ENCODE peak calls at places on chromosomes 16 and 17, in nine cellular contexts. One of them, this sample, is unnamed. For H3K36me3, the result is how much of the 10 kb centered on the place peaks cover.

GRCh38 chr17:62757518-62757951 is 50.6 kb downstream of the MARCHF10 start:
- DNase-seq in heart right ventricle: no peak
- DNase-seq in naive thymus-derived CD4-positive, alpha-beta T cell: no peak
- DNase-seq in lung: no peak
- DNase-seq in heart left ventricle: no peak
- DNase-seq in neuronal stem cell: no peak
- DNase-seq in body of pancreas: no peak
- DNase-seq in mammary epithelial cell: no peak
- DNase-seq in ovary: no peak
- DNase-seq in this sample: no peak

GRCh38 chr16:56929639-56930038 is 2.3 kb upstream of the HERPUD1 start:
- DNase-seq in heart left ventricle: no peak
- DNase-seq in mammary epithelial cell: no peak
- DNase-seq in neuronal stem cell: no peak
- DNase-seq in heart right ventricle: no peak
- DNase-seq in body of pancreas: no peak
- DNase-seq in lung: no peak
- DNase-seq in ovary: peak
- DNase-seq in naive thymus-derived CD4-positive, alpha-beta T cell: no peak
- DNase-seq in this sample: no peak

GRCh38 chr16:21663889-21664647 is at the start of gene OTOA:
- DNase-seq in heart right ventricle: no peak
- DNase-seq in mammary epithelial cell: no peak
- DNase-seq in heart left ventricle: no peak
- DNase-seq in body of pancreas: no peak
- DNase-seq in neuronal stem cell: no peak
- DNase-seq in naive thymus-derived CD4-positive, alpha-beta T cell: peak
- DNase-seq in lung: no peak
- DNase-seq in ovary: peak
- DNase-seq in this sample: no peak

GRCh38 chr17:77619326-77619725 is 339.2 kb upstream of the TNRC6C start:
- DNase-seq in naive thymus-derived CD4-positive, alpha-beta T cell: no peak
- DNase-seq in heart right ventricle: no peak
- DNase-seq in heart left ventricle: no peak
- DNase-seq in lung: no peak
- DNase-seq in body of pancreas: no peak
- DNase-seq in mammary epithelial cell: no peak
- DNase-seq in neuronal stem cell: no peak
- DNase-seq in ovary: no peak
- DNase-seq in this sample: no peak

GRCh38 chr17:37458805-37459204 is 30.9 kb upstream of the DUSP14 start:
- DNase-seq in ovary: no peak
- DNase-seq in heart right ventricle: no peak
- DNase-seq in neuronal stem cell: no peak
- DNase-seq in naive thymus-derived CD4-positive, alpha-beta T cell: no peak
- DNase-seq in body of pancreas: no peak
- DNase-seq in heart left ventricle: no peak
- DNase-seq in lung: no peak
- DNase-seq in mammary epithelial cell: peak
- DNase-seq in this sample: no peak

GRCh38 chr17:78488867-78489634 is 88.1 kb downstream of the DNAH17 start:
- DNase-seq in lung: no peak
- DNase-seq in neuronal stem cell: no peak
- DNase-seq in naive thymus-derived CD4-positive, alpha-beta T cell: no peak
- DNase-seq in heart left ventricle: no peak
- DNase-seq in body of pancreas: no peak
- DNase-seq in mammary epithelial cell: no peak
- DNase-seq in heart right ventricle: no peak
- DNase-seq in ovary: no peak
- DNase-seq in this sample: no peak

GRCh38 chr17:11705111-11705510 is 106.8 kb downstream of the DNAH9 start:
- DNase-seq in mammary epithelial cell: no peak
- DNase-seq in heart left ventricle: no peak
- DNase-seq in heart right ventricle: no peak
- DNase-seq in body of pancreas: peak
- DNase-seq in ovary: no peak
- DNase-seq in lung: no peak
- DNase-seq in neuronal stem cell: no peak
- DNase-seq in naive thymus-derived CD4-positive, alpha-beta T cell: no peak
- DNase-seq in this sample: no peak

GRCh38 chr16:68332411-68333121 is 21.7 kb downstream of the PRMT7 start:
- DNase-seq in lung: peak
- DNase-seq in heart left ventricle: no peak
- DNase-seq in body of pancreas: peak
- DNase-seq in neuronal stem cell: no peak
- DNase-seq in mammary epithelial cell: no peak
- DNase-seq in ovary: no peak
- DNase-seq in heart right ventricle: no peak
- DNase-seq in naive thymus-derived CD4-positive, alpha-beta T cell: peak
- DNase-seq in this sample: peak

GRCh38 chr17:82822281-82822680 is 17.5 kb downstream of the ZNF750 start:
- DNase-seq in body of pancreas: no peak
- DNase-seq in neuronal stem cell: no peak
- DNase-seq in mammary epithelial cell: no peak
- DNase-seq in lung: no peak
- DNase-seq in ovary: peak
- DNase-seq in naive thymus-derived CD4-positive, alpha-beta T cell: no peak
- DNase-seq in heart right ventricle: no peak
- DNase-seq in heart left ventricle: peak
- DNase-seq in this sample: peak

GRCh38 chr16:67256701-67257230 is 8.0 kb downstream of the SLC9A5 start:
- DNase-seq in heart left ventricle: no peak
- DNase-seq in naive thymus-derived CD4-positive, alpha-beta T cell: no peak
- DNase-seq in lung: no peak
- DNase-seq in neuronal stem cell: no peak
- DNase-seq in body of pancreas: no peak
- DNase-seq in heart right ventricle: no peak
- DNase-seq in ovary: no peak
- DNase-seq in mammary epithelial cell: no peak
- DNase-seq in this sample: no peak

GRCh38 chr17:30333503-30334240 is at the start of gene TMIGD1:
- DNase-seq in lung: no peak
- DNase-seq in naive thymus-derived CD4-positive, alpha-beta T cell: no peak
- DNase-seq in neuronal stem cell: no peak
- DNase-seq in mammary epithelial cell: peak
- DNase-seq in ovary: no peak
- DNase-seq in body of pancreas: no peak
- DNase-seq in heart right ventricle: no peak
- DNase-seq in heart left ventricle: no peak
- DNase-seq in this sample: no peak

GRCh38 chr17:76905036-76905435 is 36.8 kb downstream of the MGAT5B start:
- DNase-seq in mammary epithelial cell: no peak
- DNase-seq in lung: no peak
- DNase-seq in naive thymus-derived CD4-positive, alpha-beta T cell: no peak
- DNase-seq in heart left ventricle: no peak
- DNase-seq in heart right ventricle: no peak
- DNase-seq in body of pancreas: no peak
- DNase-seq in ovary: no peak
- DNase-seq in neuronal stem cell: no peak
- DNase-seq in this sample: no peak

GRCh38 chr17:30415491-30415890 is 36.8 kb downstream of the CPD start:
- DNase-seq in heart left ventricle: no peak
- DNase-seq in heart right ventricle: no peak
- DNase-seq in lung: no peak
- DNase-seq in ovary: no peak
- DNase-seq in naive thymus-derived CD4-positive, alpha-beta T cell: no peak
- DNase-seq in body of pancreas: no peak
- DNase-seq in mammary epithelial cell: no peak
- DNase-seq in neuronal stem cell: no peak
- DNase-seq in this sample: no peak

GRCh38 chr17:8801135-8801840 is 2.1 kb upstream of the MFSD6L start:
- DNase-seq in heart left ventricle: no peak
- DNase-seq in body of pancreas: no peak
- DNase-seq in lung: no peak
- DNase-seq in heart right ventricle: no peak
- DNase-seq in neuronal stem cell: no peak
- DNase-seq in mammary epithelial cell: peak
- DNase-seq in ovary: no peak
- DNase-seq in naive thymus-derived CD4-positive, alpha-beta T cell: no peak
- DNase-seq in this sample: no peak

GRCh38 chr17:7579839-7580630 is 597 bp downstream of the CD68 start:
- DNase-seq in heart left ventricle: no peak
- DNase-seq in mammary epithelial cell: no peak
- DNase-seq in lung: peak
- DNase-seq in heart right ventricle: no peak
- DNase-seq in naive thymus-derived CD4-positive, alpha-beta T cell: no peak
- DNase-seq in ovary: no peak
- DNase-seq in body of pancreas: peak
- DNase-seq in neuronal stem cell: no peak
- DNase-seq in this sample: no peak

GRCh38 chr16:4323845-4324478 is 8.1 kb downstream of the GLIS2 start:
- DNase-seq in neuronal stem cell: no peak
- DNase-seq in mammary epithelial cell: no peak
- DNase-seq in heart right ventricle: peak
- DNase-seq in naive thymus-derived CD4-positive, alpha-beta T cell: no peak
- DNase-seq in ovary: peak
- DNase-seq in lung: no peak
- DNase-seq in body of pancreas: peak
- DNase-seq in heart left ventricle: peak
- DNase-seq in this sample: peak
- H3K4me3 ChIP-seq in neuronal stem cell: no peak
- H3K4me3 ChIP-seq in mammary epithelial cell: no peak
- H3K4me3 ChIP-seq in heart right ventricle: peak
- H3K4me3 ChIP-seq in naive thymus-derived CD4-positive, alpha-beta T cell: no peak
- H3K4me3 ChIP-seq in ovary: no peak
- H3K4me3 ChIP-seq in lung: no peak
- H3K4me3 ChIP-seq in body of pancreas: no peak
- H3K4me3 ChIP-seq in heart left ventricle: peak
- H3K4me3 ChIP-seq in this sample: no peak

GRCh38 chr16:6165330-6165984 is 1067.9 kb upstream of the EEF2KMT start:
- DNase-seq in lung: no peak
- DNase-seq in mammary epithelial cell: no peak
- DNase-seq in body of pancreas: no peak
- DNase-seq in heart right ventricle: no peak
- DNase-seq in ovary: no peak
- DNase-seq in naive thymus-derived CD4-positive, alpha-beta T cell: no peak
- DNase-seq in neuronal stem cell: peak
- DNase-seq in heart left ventricle: no peak
- DNase-seq in this sample: no peak

DNA sequence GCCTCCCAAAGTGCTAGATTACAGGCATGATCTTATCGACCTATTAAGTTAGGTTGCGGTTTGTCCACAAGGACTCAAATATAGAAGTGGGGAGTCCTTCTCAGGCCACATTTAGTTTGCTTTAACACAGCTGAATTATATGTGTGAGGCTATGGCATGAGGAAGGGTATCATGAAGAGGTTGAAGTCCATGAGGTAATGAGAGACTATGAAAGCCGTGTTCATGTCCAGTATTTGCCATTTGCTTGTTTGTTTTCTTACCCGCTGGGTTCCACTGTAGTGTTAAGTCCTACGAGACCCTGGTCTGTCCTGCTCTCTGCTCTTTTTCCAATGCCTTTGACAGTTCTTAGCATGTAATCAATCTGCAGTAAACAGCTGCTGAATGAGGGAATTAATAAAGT is 1072.4 kb upstream of the EEF2KMT start:
- DNase-seq in lung: no peak
- DNase-seq in naive thymus-derived CD4-positive, alpha-beta T cell: no peak
- DNase-seq in heart right ventricle: no peak
- DNase-seq in ovary: no peak
- DNase-seq in neuronal stem cell: no peak
- DNase-seq in mammary epithelial cell: no peak
- DNase-seq in body of pancreas: no peak
- DNase-seq in heart left ventricle: no peak
- DNase-seq in this sample: no peak
- H3K36me3 ChIP-seq in lung: under half
- H3K36me3 ChIP-seq in naive thymus-derived CD4-positive, alpha-beta T cell: under half
- H3K36me3 ChIP-seq in heart right ventricle: under half
- H3K36me3 ChIP-seq in ovary: under half
- H3K36me3 ChIP-seq in neuronal stem cell: under half
- H3K36me3 ChIP-seq in mammary epithelial cell: under half
- H3K36me3 ChIP-seq in body of pancreas: under half
- H3K36me3 ChIP-seq in heart left ventricle: under half
- H3K36me3 ChIP-seq in this sample: under half

GRCh38 chr17:81509687-81510523 is 2.7 kb downstream of the ACTG1 start:
- DNase-seq in ovary: no peak
- DNase-seq in body of pancreas: no peak
- DNase-seq in mammary epithelial cell: no peak
- DNase-seq in heart left ventricle: no peak
- DNase-seq in heart right ventricle: no peak
- DNase-seq in neuronal stem cell: no peak
- DNase-seq in naive thymus-derived CD4-positive, alpha-beta T cell: peak
- DNase-seq in lung: no peak
- DNase-seq in this sample: no peak

GRCh38 chr17:81509048-81509686 is 3.4 kb downstream of the ACTG1 start:
- DNase-seq in body of pancreas: no peak
- DNase-seq in neuronal stem cell: no peak
- DNase-seq in heart left ventricle: no peak
- DNase-seq in ovary: no peak
- DNase-seq in lung: no peak
- DNase-seq in naive thymus-derived CD4-positive, alpha-beta T cell: peak
- DNase-seq in heart right ventricle: no peak
- DNase-seq in mammary epithelial cell: peak
- DNase-seq in this sample: no peak

GRCh38 chr17:81510798-81511549 is 1.6 kb downstream of the ACTG1 start:
- DNase-seq in heart left ventricle: no peak
- DNase-seq in heart right ventricle: no peak
- DNase-seq in mammary epithelial cell: no peak
- DNase-seq in body of pancreas: no peak
- DNase-seq in neuronal stem cell: no peak
- DNase-seq in ovary: no peak
- DNase-seq in lung: no peak
- DNase-seq in naive thymus-derived CD4-positive, alpha-beta T cell: peak
- DNase-seq in this sample: no peak

GRCh38 chr17:81510524-81510797 is 2.1 kb downstream of the ACTG1 start:
- DNase-seq in heart left ventricle: no peak
- DNase-seq in neuronal stem cell: no peak
- DNase-seq in lung: no peak
- DNase-seq in naive thymus-derived CD4-positive, alpha-beta T cell: no peak
- DNase-seq in heart right ventricle: no peak
- DNase-seq in ovary: no peak
- DNase-seq in body of pancreas: no peak
- DNase-seq in mammary epithelial cell: no peak
- DNase-seq in this sample: no peak

GRCh38 chr17:81508639-81509047 is 4.0 kb downstream of the ACTG1 start:
- DNase-seq in heart left ventricle: no peak
- DNase-seq in heart right ventricle: no peak
- DNase-seq in naive thymus-derived CD4-positive, alpha-beta T cell: no peak
- DNase-seq in mammary epithelial cell: peak
- DNase-seq in lung: no peak
- DNase-seq in body of pancreas: no peak
- DNase-seq in ovary: no peak
- DNase-seq in neuronal stem cell: no peak
- DNase-seq in this sample: no peak
- H3K4me3 ChIP-seq in heart left ventricle: peak
- H3K4me3 ChIP-seq in heart right ventricle: peak
- H3K4me3 ChIP-seq in naive thymus-derived CD4-positive, alpha-beta T cell: peak
- H3K4me3 ChIP-seq in mammary epithelial cell: no peak
- H3K4me3 ChIP-seq in lung: peak
- H3K4me3 ChIP-seq in body of pancreas: no peak
- H3K4me3 ChIP-seq in ovary: peak
- H3K4me3 ChIP-seq in neuronal stem cell: peak
- H3K4me3 ChIP-seq in this sample: peak

DNA sequence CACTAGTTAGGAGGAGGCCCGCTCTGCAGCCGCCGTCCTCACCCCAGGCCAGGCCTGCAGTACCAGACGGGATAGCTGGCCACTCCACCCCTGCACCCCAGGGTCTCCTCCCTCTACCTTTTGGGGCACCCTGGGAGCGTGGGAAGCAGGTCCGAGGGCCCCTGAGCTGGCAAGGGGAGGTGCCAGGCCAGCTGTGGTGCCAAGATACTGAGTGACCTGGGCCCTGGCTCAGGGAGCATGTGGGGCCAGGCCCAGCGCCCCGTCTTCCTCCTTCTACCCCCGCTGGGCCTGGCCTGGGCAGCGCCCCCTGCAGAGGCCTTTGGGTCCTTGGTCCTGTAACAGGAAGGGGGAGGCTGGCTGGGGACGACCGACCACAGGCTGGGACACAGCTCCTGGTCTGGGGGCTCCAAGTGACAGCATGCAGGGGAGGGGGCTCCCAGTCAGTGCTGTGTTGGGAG is 13.0 kb downstream of the PAM16 start:
- DNase-seq in body of pancreas: no peak
- DNase-seq in naive thymus-derived CD4-positive, alpha-beta T cell: no peak
- DNase-seq in neuronal stem cell: no peak
- DNase-seq in lung: no peak
- DNase-seq in ovary: no peak
- DNase-seq in heart right ventricle: no peak
- DNase-seq in heart left ventricle: no peak
- DNase-seq in mammary epithelial cell: no peak
- DNase-seq in this sample: no peak
- H3K36me3 ChIP-seq in body of pancreas: under half
- H3K36me3 ChIP-seq in naive thymus-derived CD4-positive, alpha-beta T cell: under half
- H3K36me3 ChIP-seq in neuronal stem cell: under half
- H3K36me3 ChIP-seq in lung: under half
- H3K36me3 ChIP-seq in ovary: under half
- H3K36me3 ChIP-seq in heart right ventricle: half or more
- H3K36me3 ChIP-seq in heart left ventricle: half or more
- H3K36me3 ChIP-seq in mammary epithelial cell: under half
- H3K36me3 ChIP-seq in this sample: under half

This sample was measured in gastrocnemius medialis.